ENCODE peak calls at places on chromosomes 3 and 15, in ten cellular contexts. D is thyroid gland, R is heart left ventricle, Y is tibial nerve, L is HCT116, F is ovary, V is K562, J is stomach, I is HepG2, C is IMR-90. K is an unnamed sample.

GRCh38 chr3:53880396-53881345 is 1.3 kb downstream of the ACTR8 start:
- DNase-seq in D (no peak), R (no peak), Y (no peak), L (no peak), F (no peak), V (no peak), J (no peak), I (peak; percentile 25), C (peak; percentile 42), K (no peak)

GRCh38 chr3:101619734-101620133 is 45.8 kb downstream of the PCNP start:
- DNase-seq in D (no peak), R (no peak), Y (no peak), L (no peak), F (no peak), V (no peak), J (no peak), I (no peak), C (no peak), K (no peak)

GRCh38 chr15:90154861-90155626 is 46.1 kb upstream of the SEMA4B start:
- DNase-seq in D (no peak), R (no peak), Y (no peak), L (no peak), F (no peak), V (no peak), J (no peak), I (peak; percentile 80), C (peak; percentile 95), K (no peak)

GRCh38 chr3:58299839-58300516 is 6.1 kb upstream of the RPP14 start:
- DNase-seq in D (peak; percentile 20), R (no peak), Y (no peak), L (no peak), F (no peak), V (no peak), J (no peak), I (peak; percentile 25), C (peak; percentile 73), K (no peak)

GRCh38 chr3:4720316-4721075 is 227.3 kb downstream of the ITPR1 start:
- DNase-seq in D (peak; percentile 94), R (no peak), Y (peak; percentile 58), L (peak; percentile 60), F (peak; percentile 79), V (peak; percentile 86), J (peak; percentile 82), I (peak; percentile 75), C (peak; percentile 71), K (peak; percentile 77)

GRCh38 chr3:30315452-30315851 is 290.9 kb upstream of the TGFBR2 start:
- DNase-seq in D (no peak), R (no peak), Y (no peak), L (no peak), F (no peak), V (no peak), J (no peak), I (no peak), C (peak; percentile 44), K (no peak)

GRCh38 chr3:58237238-58237939 is at the start of gene ABHD6:
- DNase-seq in D (peak; percentile 73), R (peak; percentile 90), Y (peak; percentile 52), L (peak; percentile 33), F (peak; percentile 89), V (peak; percentile 74), J (peak; percentile 79), I (peak; percentile 40), C (peak; percentile 58), K (peak; percentile 72)

GRCh38 chr3:130948929-130949328 is 55.0 kb downstream of the ATP2C1 start:
- DNase-seq in D (no peak), R (no peak), Y (no peak), L (no peak), F (no peak), V (no peak), J (no peak), I (no peak), C (no peak), K (no peak)

GRCh38 chr3:48694610-48695051 is 8.9 kb upstream of the NCKIPSD start:
- DNase-seq in D (peak; percentile 60), R (peak; percentile 74), Y (peak; percentile 79), L (peak; percentile 32), F (peak; percentile 88), V (no peak), J (peak; percentile 64), I (no peak), C (peak; percentile 85), K (peak; percentile 93)
- H3K36me3 ChIP-seq in D (peaks cover 55% of the 10 kb centered on the region), R (peaks cover 15% of the 10 kb centered on the region), Y (peaks cover 3% of the 10 kb centered on the region), L (peaks cover 56% of the 10 kb centered on the region), F (no peaks in the 10 kb centered on the region), V (peaks cover 75% of the 10 kb centered on the region), J (peaks cover 79% of the 10 kb centered on the region), I (peaks cover 69% of the 10 kb centered on the region), C (peaks cover 53% of the 10 kb centered on the region), K (no peaks in the 10 kb centered on the region)

DNA sequence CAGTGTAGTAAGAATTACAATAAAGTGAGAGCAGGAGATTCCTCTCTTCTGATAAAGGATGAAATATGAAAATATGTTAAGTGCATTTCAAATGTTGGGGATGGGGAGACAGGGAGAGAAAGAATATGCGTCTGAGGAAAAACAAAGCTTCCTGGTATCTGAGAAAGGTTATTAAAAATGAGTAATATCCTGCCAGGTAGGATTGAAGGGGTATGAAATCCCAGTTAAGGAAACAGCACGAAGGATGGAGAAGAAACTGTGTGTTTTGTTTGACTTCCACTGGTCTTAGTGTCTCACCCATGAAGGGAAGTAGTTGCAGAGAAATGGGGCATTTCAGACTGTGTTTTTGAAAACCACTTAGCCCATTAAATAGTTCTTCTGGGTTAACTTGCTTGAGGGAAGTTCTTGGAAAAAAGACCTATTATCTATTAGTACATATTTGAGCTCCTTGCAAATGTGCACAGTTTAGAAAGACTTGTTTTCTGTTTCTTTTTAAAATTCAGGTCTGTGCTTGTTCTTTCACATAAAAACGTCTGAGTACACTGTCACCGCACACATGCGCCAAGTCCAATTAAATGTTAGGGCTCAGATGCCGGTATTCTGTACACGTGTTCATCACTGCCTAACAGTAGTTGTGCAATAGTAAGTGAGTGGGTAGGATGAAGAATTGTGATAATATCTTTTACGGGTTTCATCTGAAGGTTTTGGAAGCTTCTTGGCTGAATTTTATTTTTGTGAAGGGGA is 196.1 kb upstream of the P2RY1 start:
- DNase-seq in D (no peak), R (no peak), Y (no peak), L (no peak), F (peak; percentile 33), V (no peak), J (no peak), I (no peak), C (no peak), K (peak; percentile 84)
- TF ChIP-seq POLR2A in D (no peak), R (no peak), Y (no peak), L (no peak), F (no peak), V (no peak), J (no peak), I (no peak), C (no peak), K (no peak)

GRCh38 chr15:75598361-75598760 is 19.2 kb upstream of the PTPN9 start:
- DNase-seq in D (no peak), R (no peak), Y (no peak), L (no peak), F (no peak), V (no peak), J (no peak), I (no peak), C (no peak), K (no peak)

GRCh38 chr15:75594276-75594675 is 15.2 kb upstream of the PTPN9 start:
- DNase-seq in D (no peak), R (no peak), Y (no peak), L (no peak), F (no peak), V (no peak), J (no peak), I (no peak), C (no peak), K (peak; percentile 64)

GRCh38 chr15:75599396-75599795 is 20.3 kb upstream of the PTPN9 start:
- DNase-seq in D (no peak), R (no peak), Y (no peak), L (no peak), F (no peak), V (no peak), J (no peak), I (no peak), C (no peak), K (no peak)

GRCh38 chr15:75597667-75598341 is 18.7 kb upstream of the PTPN9 start:
- DNase-seq in D (peak; percentile 54), R (no peak), Y (no peak), L (no peak), F (no peak), V (peak; percentile 61), J (peak; percentile 47), I (no peak), C (no peak), K (no peak)

GRCh38 chr15:75596703-75597345 is 17.7 kb upstream of the PTPN9 start:
- DNase-seq in D (peak; percentile 91), R (no peak), Y (no peak), L (no peak), F (no peak), V (no peak), J (peak; percentile 54), I (no peak), C (no peak), K (no peak)
- H3K36me3 ChIP-seq in D (peaks cover 5% of the 10 kb centered on the region), R (peaks cover 8% of the 10 kb centered on the region), Y (no peaks in the 10 kb centered on the region), L (no peaks in the 10 kb centered on the region), F (no peaks in the 10 kb centered on the region), V (peaks cover 65% of the 10 kb centered on the region), J (peaks cover 63% of the 10 kb centered on the region), I (peaks cover 24% of the 10 kb centered on the region), C (peaks cover 44% of the 10 kb centered on the region), K (no peaks in the 10 kb centered on the region)

GRCh38 chr3:156826896-156827882 is 1.0 kb downstream of the LEKR1 start:
- DNase-seq in D (no peak), R (no peak), Y (no peak), L (no peak), F (no peak), V (no peak), J (no peak), I (no peak), C (no peak), K (no peak)

GRCh38 chr3:156820687-156821070 is 5.5 kb upstream of the LEKR1 start:
- DNase-seq in D (no peak), R (no peak), Y (no peak), L (no peak), F (no peak), V (no peak), J (no peak), I (no peak), C (no peak), K (no peak)

GRCh38 chr3:156831006-156831405 is 4.9 kb downstream of the LEKR1 start:
- DNase-seq in D (no peak), R (no peak), Y (no peak), L (no peak), F (no peak), V (no peak), J (no peak), I (no peak), C (no peak), K (no peak)

GRCh38 chr3:156825795-156826143 is 384 bp upstream of the LEKR1 start:
- DNase-seq in D (no peak), R (no peak), Y (no peak), L (no peak), F (no peak), V (no peak), J (no peak), I (no peak), C (no peak), K (no peak)

DNA sequence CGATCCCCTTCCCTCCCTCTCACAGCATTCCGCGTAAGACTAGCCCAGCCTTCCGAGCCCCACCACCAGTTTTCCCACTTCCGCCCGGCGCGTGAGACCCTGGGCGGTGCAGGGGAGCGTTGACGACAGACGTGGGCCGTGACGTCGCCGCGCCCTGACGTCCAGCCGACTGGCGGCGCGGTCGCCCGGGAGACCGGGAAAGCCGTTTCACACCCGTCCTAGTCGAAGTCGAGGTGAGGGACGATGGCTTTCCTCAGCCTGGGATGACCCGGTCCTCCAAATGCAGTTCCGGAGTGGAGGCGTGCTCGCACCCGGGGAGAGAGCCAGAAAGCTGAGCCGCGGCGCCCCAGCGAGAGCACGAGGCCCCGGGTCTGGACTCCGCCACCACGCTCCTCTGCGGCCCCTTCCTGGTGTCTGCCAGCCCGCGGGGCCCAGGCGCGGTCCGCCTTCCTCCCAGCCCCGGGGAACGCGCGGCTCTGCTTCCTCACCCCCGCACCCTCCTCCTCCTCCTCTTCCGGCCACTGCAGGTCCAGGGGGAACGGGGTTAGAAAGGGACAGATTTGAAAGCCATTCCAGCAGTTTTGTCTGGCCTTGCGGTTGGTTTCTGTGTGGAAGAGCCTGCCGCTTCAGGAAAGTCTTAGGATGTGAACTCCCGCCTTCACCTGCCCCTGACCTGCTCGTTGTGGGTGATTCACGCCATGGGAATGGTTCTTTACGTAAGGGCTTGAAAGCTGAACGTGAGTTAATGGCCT is at the start of gene LEKR1:
- DNase-seq in D (peak; percentile 86), R (peak; percentile 93), Y (peak; percentile 62), L (peak; percentile 93), F (peak; percentile 90), V (peak; percentile 91), J (peak; percentile 88), I (peak; percentile 40), C (peak; percentile 98), K (peak; percentile 82)
- TF ChIP-seq POLR2A in D (peak; percentile 89), R (peak; percentile 14), Y (peak; percentile 43), L (peak; percentile 59), F (peak; percentile 76), V (peak; percentile 96), J (peak; percentile 78), I (peak; percentile 7), C (peak; percentile 63), K (peak; percentile 55)